ENCODE peak calls at places on chromosome 13, in four cellular contexts. One of them, this sample, is unnamed.

GRCh38 chr13:103067751-103068563 is 1.7 kb upstream of the SLC10A2 start:
- DNase-seq in HEK293T: no peak
- DNase-seq in stimulated activated CD4-positive, alpha-beta T cell treated with anti-CD3 and anti-CD28 coated beads, Interleukin-12 subunit alpha, Interleukin-12 subunit beta, amount 100 ng/mL, for 4 hours: no peak
- DNase-seq in adipocyte: no peak
- DNase-seq in this sample: no peak

GRCh38 chr13:73941752-73942151 is 192.5 kb downstream of the KLF12 start:
- DNase-seq in adipocyte: no peak
- DNase-seq in HEK293T: no peak
- DNase-seq in stimulated activated CD4-positive, alpha-beta T cell treated with anti-CD3 and anti-CD28 coated beads, Interleukin-12 subunit alpha, Interleukin-12 subunit beta, amount 100 ng/mL, for 4 hours: no peak
- DNase-seq in this sample: no peak

GRCh38 chr13:26663801-26664200 is 96.8 kb downstream of the GPR12 start:
- DNase-seq in stimulated activated CD4-positive, alpha-beta T cell treated with anti-CD3 and anti-CD28 coated beads, Interleukin-12 subunit alpha, Interleukin-12 subunit beta, amount 100 ng/mL, for 4 hours: no peak
- DNase-seq in HEK293T: no peak
- DNase-seq in adipocyte: no peak
- DNase-seq in this sample: no peak

GRCh38 chr13:20035130-20035529 is 76.6 kb downstream of the ZMYM2 start:
- DNase-seq in adipocyte: peak
- DNase-seq in stimulated activated CD4-positive, alpha-beta T cell treated with anti-CD3 and anti-CD28 coated beads, Interleukin-12 subunit alpha, Interleukin-12 subunit beta, amount 100 ng/mL, for 4 hours: no peak
- DNase-seq in HEK293T: no peak
- DNase-seq in this sample: no peak

GRCh38 chr13:32195713-32196112 is 119.5 kb downstream of the ZAR1L start:
- DNase-seq in stimulated activated CD4-positive, alpha-beta T cell treated with anti-CD3 and anti-CD28 coated beads, Interleukin-12 subunit alpha, Interleukin-12 subunit beta, amount 100 ng/mL, for 4 hours: no peak
- DNase-seq in adipocyte: no peak
- DNase-seq in HEK293T: no peak
- DNase-seq in this sample: no peak

GRCh38 chr13:33349314-33349995 is 63.9 kb upstream of the STARD13 start:
- DNase-seq in stimulated activated CD4-positive, alpha-beta T cell treated with anti-CD3 and anti-CD28 coated beads, Interleukin-12 subunit alpha, Interleukin-12 subunit beta, amount 100 ng/mL, for 4 hours: no peak
- DNase-seq in adipocyte: no peak
- DNase-seq in HEK293T: peak
- DNase-seq in this sample: no peak

GRCh38 chr13:107644136-107644535 is 571.2 kb downstream of the LIG4 start:
- DNase-seq in HEK293T: no peak
- DNase-seq in stimulated activated CD4-positive, alpha-beta T cell treated with anti-CD3 and anti-CD28 coated beads, Interleukin-12 subunit alpha, Interleukin-12 subunit beta, amount 100 ng/mL, for 4 hours: no peak
- DNase-seq in adipocyte: no peak
- DNase-seq in this sample: no peak

GRCh38 chr13:85093808-85094207 is 705.4 kb downstream of the SLITRK6 start:
- DNase-seq in adipocyte: peak
- DNase-seq in HEK293T: peak
- DNase-seq in stimulated activated CD4-positive, alpha-beta T cell treated with anti-CD3 and anti-CD28 coated beads, Interleukin-12 subunit alpha, Interleukin-12 subunit beta, amount 100 ng/mL, for 4 hours: no peak
- DNase-seq in this sample: no peak

GRCh38 chr13:73828811-73829210 is 305.4 kb downstream of the KLF12 start:
- DNase-seq in HEK293T: no peak
- DNase-seq in stimulated activated CD4-positive, alpha-beta T cell treated with anti-CD3 and anti-CD28 coated beads, Interleukin-12 subunit alpha, Interleukin-12 subunit beta, amount 100 ng/mL, for 4 hours: no peak
- DNase-seq in adipocyte: no peak
- DNase-seq in this sample: no peak

GRCh38 chr13:43377955-43378354 is 354.6 kb downstream of the DNAJC15 start:
- DNase-seq in HEK293T: no peak
- DNase-seq in adipocyte: peak
- DNase-seq in stimulated activated CD4-positive, alpha-beta T cell treated with anti-CD3 and anti-CD28 coated beads, Interleukin-12 subunit alpha, Interleukin-12 subunit beta, amount 100 ng/mL, for 4 hours: no peak
- DNase-seq in this sample: no peak

GRCh38 chr13:60351816-60352215 is 45.2 kb upstream of the TDRD3 start:
- DNase-seq in stimulated activated CD4-positive, alpha-beta T cell treated with anti-CD3 and anti-CD28 coated beads, Interleukin-12 subunit alpha, Interleukin-12 subunit beta, amount 100 ng/mL, for 4 hours: no peak
- DNase-seq in adipocyte: peak
- DNase-seq in HEK293T: no peak
- DNase-seq in this sample: no peak

GRCh38 chr13:49248433-49249002 is 793 bp downstream of the CDADC1 start:
- DNase-seq in HEK293T: peak
- DNase-seq in stimulated activated CD4-positive, alpha-beta T cell treated with anti-CD3 and anti-CD28 coated beads, Interleukin-12 subunit alpha, Interleukin-12 subunit beta, amount 100 ng/mL, for 4 hours: no peak
- DNase-seq in adipocyte: no peak
- DNase-seq in this sample: peak